ENCODE peak calls at places on chromosome 20, in four cellular contexts. E is HepG2, P is GM12878, M is K562. T is an unnamed sample.

GRCh38 chr20:46705378-46705729 is 4.1 kb upstream of the SLC2A10 start:
- DNase-seq in E (no peak), P (no peak), M (no peak), T (no peak)

GRCh38 chr20:8524716-8525343 is 392.8 kb downstream of the PLCB1 start:
- DNase-seq in E (no peak), P (no peak), M (no peak), T (no peak)

GRCh38 chr20:40532103-40532502 is 156.9 kb downstream of the MAFB start:
- DNase-seq in E (peak), P (no peak), M (peak), T (no peak)

GRCh38 chr20:24785141-24785924 is 163.7 kb upstream of the CST7 start:
- DNase-seq in E (no peak), P (no peak), M (no peak), T (no peak)

GRCh38 chr20:21125072-21125848 is 622 bp upstream of the KIZ start:
- DNase-seq in E (peak), P (no peak), M (peak), T (peak)

GRCh38 chr20:62733891-62734290 is 25.3 kb downstream of the NTSR1 start:
- DNase-seq in E (no peak), P (no peak), M (no peak), T (no peak)

GRCh38 chr20:4352348-4352747 is 337.0 kb upstream of the RNF24 start:
- DNase-seq in E (no peak), P (no peak), M (no peak), T (no peak)

GRCh38 chr20:46253391-46253790 is 54.9 kb downstream of the CDH22 start:
- DNase-seq in E (peak), P (no peak), M (no peak), T (peak)

GRCh38 chr20:48002517-48002970 is 217.3 kb upstream of the SULF2 start:
- DNase-seq in E (no peak), P (peak), M (no peak), T (no peak)

GRCh38 chr20:57947421-57948176 is 237.8 kb upstream of the PMEPA1 start:
- DNase-seq in E (no peak), P (no peak), M (no peak), T (no peak)

GRCh38 chr20:44370639-44371218 is 15.2 kb downstream of the HNF4A start:
- DNase-seq in E (peak), P (no peak), M (no peak), T (no peak)

GRCh38 chr20:2858591-2858990 is 14.7 kb upstream of the PTPRA start:
- DNase-seq in E (no peak), P (no peak), M (no peak), T (no peak)

GRCh38 chr20:21090738-21091120 is 15.4 kb downstream of the LINC00237 start:
- DNase-seq in E (no peak), P (no peak), M (no peak), T (no peak)

GRCh38 chr20:5845686-5846651 is 95.8 kb downstream of the SHLD1 start:
- DNase-seq in E (no peak), P (peak), M (no peak), T (peak)

GRCh38 chr20:58647814-58648501 is 3.1 kb upstream of the STX16 start:
- DNase-seq in E (no peak), P (no peak), M (no peak), T (no peak)

GRCh38 chr20:6466065-6466810 is 301.2 kb upstream of the BMP2 start:
- DNase-seq in E (peak), P (no peak), M (no peak), T (no peak)

GRCh38 chr20:19828233-19828632 is 70.2 kb downstream of the RIN2 start:
- DNase-seq in E (peak), P (peak), M (no peak), T (no peak)

GRCh38 chr20:13344671-13345070 is 123.6 kb downstream of the ISM1 start:
- DNase-seq in E (no peak), P (no peak), M (no peak), T (no peak)
- TF ChIP-seq GABPA in E (no peak), P (no peak), M (no peak), T (no peak)

DNA sequence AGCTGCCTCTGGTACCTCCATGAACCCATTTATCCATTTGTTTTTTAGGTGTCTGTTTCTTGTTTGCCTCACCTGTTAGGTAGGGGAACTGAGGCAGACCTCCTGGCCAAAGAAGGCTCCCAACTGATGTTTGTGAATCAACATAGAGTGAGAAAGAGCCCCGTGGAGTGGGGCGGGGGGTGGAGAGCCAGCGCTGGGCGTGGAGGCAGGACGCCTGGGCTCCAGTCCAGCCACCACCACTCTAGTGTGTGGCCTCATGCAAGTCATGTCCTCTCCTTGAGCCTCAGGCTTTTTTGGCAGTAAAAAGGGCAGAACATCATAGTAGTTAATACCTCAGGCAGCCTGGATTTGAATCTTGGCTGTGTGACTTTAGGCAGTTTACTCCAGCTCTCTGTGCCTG is 42.2 kb upstream of the SCRT2 start:
- DNase-seq in E (no peak), P (no peak), M (no peak), T (no peak)
- TF ChIP-seq NFIC in E (no peak), P (no peak), M (no peak), T (no peak)

GRCh38 chr20:52724586-52724985 is 247.6 kb upstream of the TSHZ2 start:
- DNase-seq in E (no peak), P (no peak), M (no peak), T (no peak)
- TF ChIP-seq GABPA in E (no peak), P (no peak), M (no peak), T (no peak)

GRCh38 chr20:53150532-53150931 is 178.4 kb downstream of the TSHZ2 start:
- DNase-seq in E (no peak), P (no peak), M (no peak), T (no peak)

GRCh38 chr20:53157443-53158408 is 185.6 kb downstream of the TSHZ2 start:
- DNase-seq in E (peak), P (no peak), M (peak), T (no peak)

GRCh38 chr20:53152228-53152627 is 180.1 kb downstream of the TSHZ2 start:
- DNase-seq in E (no peak), P (no peak), M (no peak), T (no peak)

GRCh38 chr20:53159144-53159543 is 187.0 kb downstream of the TSHZ2 start:
- DNase-seq in E (no peak), P (no peak), M (no peak), T (no peak)

GRCh38 chr20:53154540-53154939 is 182.4 kb downstream of the TSHZ2 start:
- DNase-seq in E (no peak), P (no peak), M (peak), T (no peak)
- TF ChIP-seq NFIC in E (no peak), P (no peak), M (no peak), T (no peak)

GRCh38 chr20:10876558-10876957 is 202.8 kb upstream of the JAG1 start:
- DNase-seq in E (no peak), P (no peak), M (no peak), T (no peak)
- TF ChIP-seq GABPA in E (no peak), P (no peak), M (no peak), T (no peak)

GRCh38 chr20:23336476-23336875 is 14.1 kb upstream of the NXT1 start:
- DNase-seq in E (peak), P (no peak), M (no peak), T (no peak)
- TF ChIP-seq NFIC in E (no peak), P (no peak), M (no peak), T (no peak)

GRCh38 chr20:11403711-11404110 is 514.0 kb upstream of the BTBD3 start:
- DNase-seq in E (no peak), P (no peak), M (peak), T (no peak)

DNA sequence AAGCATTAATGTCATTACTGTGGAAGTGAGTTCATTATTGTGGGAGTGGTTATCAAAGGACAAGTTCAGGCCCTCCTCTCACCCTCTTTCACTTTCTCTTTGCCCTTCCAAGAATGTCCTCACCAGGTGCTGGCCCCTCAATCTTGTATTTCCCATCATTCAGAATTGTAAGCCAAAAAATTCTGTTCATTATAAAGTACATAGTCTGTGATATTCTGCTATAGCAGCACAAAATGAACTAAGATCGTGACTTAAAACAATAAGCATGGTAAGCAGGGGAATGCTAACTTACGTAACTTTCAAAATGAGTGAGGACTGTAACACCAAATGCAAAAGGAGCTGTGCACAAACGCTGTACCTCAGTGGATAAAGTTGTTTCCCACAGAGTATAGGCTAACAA is 515.7 kb upstream of the BTBD3 start:
- DNase-seq in E (no peak), P (peak), M (no peak), T (no peak)
- TF ChIP-seq GABPA in E (no peak), P (no peak), M (no peak), T (no peak)

DNA sequence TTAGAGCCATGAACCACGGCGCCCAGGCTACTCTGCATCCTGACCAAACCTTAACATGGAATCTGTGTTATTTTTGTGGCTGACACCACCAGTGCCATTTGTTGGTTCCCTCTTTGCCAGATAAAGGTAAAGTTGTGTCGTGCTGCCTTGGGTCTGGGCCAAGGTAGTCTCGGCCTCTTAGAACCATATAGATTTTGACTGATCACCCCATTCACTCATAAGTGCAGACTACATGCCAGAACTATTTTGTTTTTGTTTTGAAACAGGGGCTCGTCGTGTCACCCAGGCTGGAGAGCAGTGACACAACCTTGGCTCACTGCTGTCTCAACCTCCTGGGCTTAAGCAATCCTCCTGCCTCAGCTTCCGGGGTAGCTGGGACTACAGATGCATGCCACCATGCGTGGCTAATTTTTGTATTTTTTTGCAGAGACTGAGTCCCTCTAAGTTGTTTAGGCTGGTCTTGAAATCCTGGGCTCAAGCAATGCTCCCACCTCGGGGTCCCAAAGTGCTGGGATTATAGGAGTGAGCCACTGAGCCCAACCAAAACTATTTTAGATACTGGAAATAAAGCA is 19.2 kb upstream of the RIPOR3 start:
- DNase-seq in E (peak), P (no peak), M (peak), T (no peak)
- TF ChIP-seq NFIC in E (no peak), P (no peak), M (no peak), T (no peak)